ENCODE peak calls at places on chromosomes 5 and 9, in four cellular contexts. M is tibial artery, B is mucosa of descending colon, Y is astrocyte. R is an unnamed sample.

GRCh38 chr5:135538261-135538660 is 2.5 kb upstream of the NEUROG1 start:
- DNase-seq in M (no peak), B (no peak), Y (no peak), R (no peak)

GRCh38 chr9:14056235-14056930 is 257.6 kb downstream of the NFIB start:
- DNase-seq in M (no peak), B (no peak), Y (no peak), R (no peak)

GRCh38 chr5:157072508-157072907 is 13.6 kb upstream of the HAVCR1 start:
- DNase-seq in M (no peak), B (no peak), Y (no peak), R (no peak)

GRCh38 chr5:111829701-111830100 is 72.7 kb upstream of the NREP start:
- DNase-seq in M (no peak), B (no peak), Y (peak), R (peak)

GRCh38 chr5:10704949-10705621 is 55.9 kb downstream of the DAP start:
- DNase-seq in M (no peak), B (no peak), Y (peak), R (peak)

GRCh38 chr5:33008751-33009418 is 297.8 kb downstream of the NPR3 start:
- DNase-seq in M (no peak), B (peak), Y (no peak), R (no peak)

GRCh38 chr9:34328500-34328982 is 527 bp downstream of the KIF24 start:
- DNase-seq in M (no peak), B (no peak), Y (no peak), R (peak)

GRCh38 chr5:103849934-103850333 is 287.3 kb upstream of the NUDT12 start:
- DNase-seq in M (no peak), B (no peak), Y (peak), R (peak)

GRCh38 chr5:72618699-72619098 is 111.5 kb upstream of the ZNF366 start:
- DNase-seq in M (no peak), B (no peak), Y (no peak), R (no peak)

GRCh38 chr5:160155017-160155725 is 35.9 kb upstream of the PWWP2A start:
- DNase-seq in M (no peak), B (no peak), Y (no peak), R (no peak)

GRCh38 chr9:128685022-128685332 is 4.0 kb upstream of the SET start:
- DNase-seq in M (no peak), B (no peak), Y (no peak), R (no peak)

GRCh38 chr9:21160178-21160577 is 6.3 kb downstream of the IFNA21 start:
- DNase-seq in M (no peak), B (no peak), Y (peak), R (no peak)

GRCh38 chr5:91189480-91190332 is 193.4 kb downstream of the ARRDC3 start:
- DNase-seq in M (no peak), B (no peak), Y (peak), R (peak)

GRCh38 chr5:57900356-57900944 is 417.8 kb upstream of the ACTBL2 start:
- DNase-seq in M (no peak), B (no peak), Y (peak), R (no peak)

GRCh38 chr5:122259995-122260394 is 52.0 kb upstream of the SNCAIP start:
- DNase-seq in M (no peak), B (no peak), Y (peak), R (peak)

GRCh38 chr9:127045148-127045547 is 77.3 kb downstream of the ANGPTL2 start:
- DNase-seq in M (no peak), B (no peak), Y (no peak), R (no peak)

GRCh38 chr5:179867079-179867465 is 8.5 kb upstream of the MRNIP start:
- DNase-seq in M (no peak), B (no peak), Y (no peak), R (no peak)

GRCh38 chr9:123828449-123828848 is 101.5 kb downstream of the DENND1A start:
- DNase-seq in M (no peak), B (no peak), Y (no peak), R (no peak)

GRCh38 chr9:71987471-71988371 is 72.7 kb downstream of the C9orf57 start:
- DNase-seq in M (no peak), B (no peak), Y (peak), R (peak)

GRCh38 chr9:89891221-89892052 is 286.6 kb downstream of the GADD45G start:
- DNase-seq in M (peak), B (no peak), Y (no peak), R (peak)

GRCh38 chr9:77131411-77131810 is 45.9 kb upstream of the VPS13A start:
- DNase-seq in M (no peak), B (no peak), Y (no peak), R (no peak)

GRCh38 chr5:109006129-109006528 is 258.4 kb downstream of the FER start:
- DNase-seq in M (no peak), B (no peak), Y (no peak), R (no peak)

GRCh38 chr5:77775773-77776605 is at the start of gene TBCA:
- DNase-seq in M (peak), B (peak), Y (peak), R (peak)

GRCh38 chr9:122464633-122465567 is 12.8 kb downstream of the OR1J1 start:
- DNase-seq in M (peak), B (peak), Y (peak), R (peak)

GRCh38 chr9:122468735-122469134 is 9.0 kb downstream of the OR1J1 start:
- DNase-seq in M (no peak), B (no peak), Y (peak), R (peak)

GRCh38 chr9:122463828-122464632 is 13.7 kb downstream of the OR1J1 start:
- DNase-seq in M (no peak), B (no peak), Y (no peak), R (no peak)
- TF ChIP-seq CTCF in M (no peak), B (no peak), Y (no peak), R (no peak)

DNA sequence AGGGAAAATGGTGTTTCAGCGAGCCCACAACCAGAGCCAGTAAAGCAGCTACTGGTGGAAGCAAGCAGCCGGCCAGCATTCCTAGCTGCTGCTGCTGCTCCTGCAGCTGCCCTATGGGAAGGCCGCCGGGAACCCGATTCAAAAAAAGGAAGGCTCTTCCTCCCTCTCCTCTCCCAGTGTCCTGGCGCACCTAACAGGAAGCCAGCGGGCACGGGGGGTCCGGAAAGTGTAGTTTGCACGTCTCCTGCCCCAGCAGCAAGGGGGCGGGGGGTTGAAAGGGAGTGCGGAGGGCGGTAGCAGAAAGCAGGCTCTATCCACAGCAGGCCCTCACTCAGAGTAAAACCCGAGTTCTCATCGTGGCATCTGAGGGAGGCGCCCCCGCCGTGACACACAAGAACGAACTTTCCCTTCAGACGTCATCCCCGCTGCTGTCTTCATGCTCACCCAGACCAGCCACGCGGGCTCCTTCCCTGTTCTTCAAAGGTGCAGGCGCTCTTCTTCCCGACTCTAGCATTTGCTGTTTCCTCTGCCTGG is 16.5 kb downstream of the GRXCR2 start:
- DNase-seq in M (peak), B (peak), Y (peak), R (peak)
- H3K4me3 ChIP-seq in M (peak), B (no peak), Y (no peak), R (no peak)

GRCh38 chr5:171453056-171453725 is 33.7 kb downstream of the FGF18 start:
- DNase-seq in M (no peak), B (no peak), Y (no peak), R (no peak)
- TF ChIP-seq CTCF in M (no peak), B (no peak), Y (no peak), R (peak)

DNA sequence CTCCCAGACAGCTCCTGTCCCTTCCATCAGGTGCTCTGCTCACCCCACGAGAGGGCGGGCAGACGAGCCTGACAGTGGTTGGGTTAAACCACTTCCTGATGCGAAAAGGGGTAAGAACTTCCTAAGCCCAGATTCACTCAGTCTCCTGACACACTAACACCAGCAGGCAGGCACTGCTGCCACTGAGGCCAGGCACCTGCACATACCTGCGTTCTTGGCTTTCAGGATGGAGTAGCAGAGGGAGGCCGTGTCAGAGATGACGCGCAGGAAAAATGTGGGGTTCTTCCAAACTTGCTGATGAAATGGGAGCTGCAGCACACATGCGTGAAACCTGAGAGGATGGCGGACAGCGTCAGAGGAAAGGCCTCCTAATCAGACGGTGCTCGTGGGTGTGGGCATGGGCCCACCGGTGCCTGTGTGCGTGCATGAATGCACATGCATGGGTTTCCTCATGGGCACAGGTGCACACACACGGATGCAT is 29.9 kb downstream of the SLC6A18 start:
- DNase-seq in M (no peak), B (no peak), Y (no peak), R (no peak)
- H3K4me3 ChIP-seq in M (no peak), B (no peak), Y (no peak), R (no peak)

GRCh38 chr5:169577966-169578365 is 5.6 kb upstream of the SPDL1 start:
- DNase-seq in M (no peak), B (no peak), Y (peak), R (peak)
- TF ChIP-seq CTCF in M (no peak), B (no peak), Y (peak), R (peak)

DNA sequence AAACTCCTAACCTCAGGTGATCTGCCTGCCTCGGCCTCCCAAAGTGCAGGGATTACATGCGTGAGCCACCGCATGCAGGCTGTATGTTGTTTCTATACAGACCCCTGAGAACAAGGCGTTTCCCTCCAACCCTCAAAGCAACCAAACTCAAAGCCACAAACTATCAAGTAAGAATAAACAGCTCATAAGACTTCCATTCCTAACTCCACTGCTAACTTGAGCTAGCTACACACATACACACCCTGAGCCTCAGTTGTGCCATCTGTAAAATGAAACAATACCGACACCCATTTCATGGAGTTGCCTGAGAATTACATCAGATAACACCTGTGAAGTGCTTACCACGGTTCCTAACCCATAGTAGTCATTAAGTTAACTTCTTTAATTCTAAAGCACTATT is 70.8 kb downstream of the SERINC5 start:
- DNase-seq in M (no peak), B (no peak), Y (no peak), R (no peak)
- H3K4me3 ChIP-seq in M (no peak), B (no peak), Y (no peak), R (no peak)

GRCh38 chr9:73199886-73200285 is 48.2 kb downstream of the ANXA1 start:
- DNase-seq in M (no peak), B (no peak), Y (no peak), R (no peak)
- TF ChIP-seq CTCF in M (no peak), B (no peak), Y (peak), R (peak)